ENCODE peak calls at places on chromosomes 6 and 20, in seven cellular contexts. One of them, this sample, is unnamed.

GRCh38 chr6:19342616-19343015 is 494.6 kb upstream of the ID4 start:
- DNase-seq in stimulated activated CD4-positive, alpha-beta T cell treated with anti-CD3 and anti-CD28 coated beads, Interleukin-1b, Interleukin-23, amount 100 ng/mL, for 48 hours: no peak
- DNase-seq in SHP77: no peak
- DNase-seq in HAP-1: no peak
- DNase-seq in adrenal gland: no peak
- DNase-seq in nucleus accumbens: no peak
- DNase-seq in naive B cell: no peak
- DNase-seq in this sample: no peak

GRCh38 chr6:134651519-134651918 is 298.4 kb downstream of the ALDH8A1 start:
- DNase-seq in stimulated activated CD4-positive, alpha-beta T cell treated with anti-CD3 and anti-CD28 coated beads, Interleukin-1b, Interleukin-23, amount 100 ng/mL, for 48 hours: no peak
- DNase-seq in SHP77: no peak
- DNase-seq in HAP-1: no peak
- DNase-seq in adrenal gland: no peak
- DNase-seq in nucleus accumbens: no peak
- DNase-seq in naive B cell: no peak
- DNase-seq in this sample: no peak

GRCh38 chr6:156880913-156881312 is 103.7 kb downstream of the ARID1B start:
- DNase-seq in stimulated activated CD4-positive, alpha-beta T cell treated with anti-CD3 and anti-CD28 coated beads, Interleukin-1b, Interleukin-23, amount 100 ng/mL, for 48 hours: no peak
- DNase-seq in SHP77: no peak
- DNase-seq in HAP-1: no peak
- DNase-seq in adrenal gland: no peak
- DNase-seq in nucleus accumbens: no peak
- DNase-seq in naive B cell: no peak
- DNase-seq in this sample: no peak

GRCh38 chr6:17867880-17868279 is 119.6 kb downstream of the KIF13A start:
- DNase-seq in stimulated activated CD4-positive, alpha-beta T cell treated with anti-CD3 and anti-CD28 coated beads, Interleukin-1b, Interleukin-23, amount 100 ng/mL, for 48 hours: no peak
- DNase-seq in SHP77: no peak
- DNase-seq in HAP-1: no peak
- DNase-seq in adrenal gland: peak; percentile 39
- DNase-seq in nucleus accumbens: no peak
- DNase-seq in naive B cell: no peak
- DNase-seq in this sample: no peak

GRCh38 chr6:168319279-168320051 is at the start of gene DACT2:
- DNase-seq in stimulated activated CD4-positive, alpha-beta T cell treated with anti-CD3 and anti-CD28 coated beads, Interleukin-1b, Interleukin-23, amount 100 ng/mL, for 48 hours: no peak
- DNase-seq in SHP77: no peak
- DNase-seq in HAP-1: no peak
- DNase-seq in adrenal gland: no peak
- DNase-seq in nucleus accumbens: no peak
- DNase-seq in naive B cell: no peak
- DNase-seq in this sample: no peak

GRCh38 chr6:49676671-49677281 is 36.6 kb downstream of the CRISP2 start:
- DNase-seq in stimulated activated CD4-positive, alpha-beta T cell treated with anti-CD3 and anti-CD28 coated beads, Interleukin-1b, Interleukin-23, amount 100 ng/mL, for 48 hours: no peak
- DNase-seq in SHP77: no peak
- DNase-seq in HAP-1: no peak
- DNase-seq in adrenal gland: no peak
- DNase-seq in nucleus accumbens: no peak
- DNase-seq in naive B cell: no peak
- DNase-seq in this sample: no peak

GRCh38 chr6:114000066-114000465 is 29.1 kb upstream of the HDAC2 start:
- DNase-seq in stimulated activated CD4-positive, alpha-beta T cell treated with anti-CD3 and anti-CD28 coated beads, Interleukin-1b, Interleukin-23, amount 100 ng/mL, for 48 hours: no peak
- DNase-seq in SHP77: no peak
- DNase-seq in HAP-1: no peak
- DNase-seq in adrenal gland: no peak
- DNase-seq in nucleus accumbens: no peak
- DNase-seq in naive B cell: no peak
- DNase-seq in this sample: no peak

GRCh38 chr20:38199506-38200390 is 34.7 kb upstream of the TGM2 start:
- DNase-seq in stimulated activated CD4-positive, alpha-beta T cell treated with anti-CD3 and anti-CD28 coated beads, Interleukin-1b, Interleukin-23, amount 100 ng/mL, for 48 hours: no peak
- DNase-seq in SHP77: no peak
- DNase-seq in HAP-1: no peak
- DNase-seq in adrenal gland: no peak
- DNase-seq in nucleus accumbens: no peak
- DNase-seq in naive B cell: no peak
- DNase-seq in this sample: no peak

GRCh38 chr6:111662192-111662793 is 56.6 kb upstream of the TRAF3IP2 start:
- DNase-seq in stimulated activated CD4-positive, alpha-beta T cell treated with anti-CD3 and anti-CD28 coated beads, Interleukin-1b, Interleukin-23, amount 100 ng/mL, for 48 hours: no peak
- DNase-seq in SHP77: no peak
- DNase-seq in HAP-1: no peak
- DNase-seq in adrenal gland: no peak
- DNase-seq in nucleus accumbens: no peak
- DNase-seq in naive B cell: no peak
- DNase-seq in this sample: no peak

GRCh38 chr6:157453978-157454377 is 73.0 kb downstream of the ZDHHC14 start:
- DNase-seq in stimulated activated CD4-positive, alpha-beta T cell treated with anti-CD3 and anti-CD28 coated beads, Interleukin-1b, Interleukin-23, amount 100 ng/mL, for 48 hours: no peak
- DNase-seq in SHP77: no peak
- DNase-seq in HAP-1: no peak
- DNase-seq in adrenal gland: no peak
- DNase-seq in nucleus accumbens: no peak
- DNase-seq in naive B cell: no peak
- DNase-seq in this sample: no peak

GRCh38 chr6:125513978-125514377 is 212.2 kb upstream of the HDDC2 start:
- DNase-seq in stimulated activated CD4-positive, alpha-beta T cell treated with anti-CD3 and anti-CD28 coated beads, Interleukin-1b, Interleukin-23, amount 100 ng/mL, for 48 hours: no peak
- DNase-seq in SHP77: no peak
- DNase-seq in HAP-1: no peak
- DNase-seq in adrenal gland: no peak
- DNase-seq in nucleus accumbens: no peak
- DNase-seq in naive B cell: no peak
- DNase-seq in this sample: no peak

GRCh38 chr6:115882771-115883170 is 177.9 kb downstream of the FRK start:
- DNase-seq in stimulated activated CD4-positive, alpha-beta T cell treated with anti-CD3 and anti-CD28 coated beads, Interleukin-1b, Interleukin-23, amount 100 ng/mL, for 48 hours: no peak
- DNase-seq in SHP77: no peak
- DNase-seq in HAP-1: no peak
- DNase-seq in adrenal gland: no peak
- DNase-seq in nucleus accumbens: no peak
- DNase-seq in naive B cell: no peak
- DNase-seq in this sample: no peak

GRCh38 chr6:6676910-6677441 is 88.5 kb downstream of the LY86 start:
- DNase-seq in stimulated activated CD4-positive, alpha-beta T cell treated with anti-CD3 and anti-CD28 coated beads, Interleukin-1b, Interleukin-23, amount 100 ng/mL, for 48 hours: peak; percentile 78
- DNase-seq in SHP77: peak; percentile 83
- DNase-seq in HAP-1: peak; percentile 51
- DNase-seq in adrenal gland: peak; percentile 90
- DNase-seq in nucleus accumbens: peak; percentile 38
- DNase-seq in naive B cell: peak; percentile 63
- DNase-seq in this sample: no peak

GRCh38 chr6:138987299-138987642 is 782 bp downstream of the REPS1 start:
- DNase-seq in stimulated activated CD4-positive, alpha-beta T cell treated with anti-CD3 and anti-CD28 coated beads, Interleukin-1b, Interleukin-23, amount 100 ng/mL, for 48 hours: no peak
- DNase-seq in SHP77: peak; percentile 2
- DNase-seq in HAP-1: no peak
- DNase-seq in adrenal gland: no peak
- DNase-seq in nucleus accumbens: no peak
- DNase-seq in naive B cell: no peak
- DNase-seq in this sample: no peak

GRCh38 chr20:58986286-58986967 is 5.4 kb downstream of the NELFCD start:
- DNase-seq in stimulated activated CD4-positive, alpha-beta T cell treated with anti-CD3 and anti-CD28 coated beads, Interleukin-1b, Interleukin-23, amount 100 ng/mL, for 48 hours: no peak
- DNase-seq in SHP77: no peak
- DNase-seq in HAP-1: no peak
- DNase-seq in adrenal gland: peak; percentile 9
- DNase-seq in nucleus accumbens: no peak
- DNase-seq in naive B cell: no peak
- DNase-seq in this sample: no peak

GRCh38 chr20:11935212-11935611 is 17.5 kb downstream of the BTBD3 start:
- DNase-seq in stimulated activated CD4-positive, alpha-beta T cell treated with anti-CD3 and anti-CD28 coated beads, Interleukin-1b, Interleukin-23, amount 100 ng/mL, for 48 hours: no peak
- DNase-seq in SHP77: no peak
- DNase-seq in HAP-1: no peak
- DNase-seq in adrenal gland: no peak
- DNase-seq in nucleus accumbens: no peak
- DNase-seq in naive B cell: no peak
- DNase-seq in this sample: no peak

GRCh38 chr6:36519352-36519751 is 27.9 kb downstream of the STK38 start:
- DNase-seq in stimulated activated CD4-positive, alpha-beta T cell treated with anti-CD3 and anti-CD28 coated beads, Interleukin-1b, Interleukin-23, amount 100 ng/mL, for 48 hours: no peak
- DNase-seq in SHP77: no peak
- DNase-seq in HAP-1: no peak
- DNase-seq in adrenal gland: no peak
- DNase-seq in nucleus accumbens: no peak
- DNase-seq in naive B cell: no peak
- DNase-seq in this sample: peak; percentile 76

GRCh38 chr6:107310362-107310761 is 149.0 kb downstream of the PDSS2 start:
- DNase-seq in stimulated activated CD4-positive, alpha-beta T cell treated with anti-CD3 and anti-CD28 coated beads, Interleukin-1b, Interleukin-23, amount 100 ng/mL, for 48 hours: no peak
- DNase-seq in SHP77: no peak
- DNase-seq in HAP-1: no peak
- DNase-seq in adrenal gland: no peak
- DNase-seq in nucleus accumbens: no peak
- DNase-seq in naive B cell: no peak
- DNase-seq in this sample: no peak

GRCh38 chr20:33947709-33948295 is 45.9 kb upstream of the RALY start:
- DNase-seq in stimulated activated CD4-positive, alpha-beta T cell treated with anti-CD3 and anti-CD28 coated beads, Interleukin-1b, Interleukin-23, amount 100 ng/mL, for 48 hours: peak; percentile 58
- DNase-seq in SHP77: peak; percentile 70
- DNase-seq in HAP-1: peak; percentile 58
- DNase-seq in adrenal gland: peak; percentile 33
- DNase-seq in nucleus accumbens: no peak
- DNase-seq in naive B cell: peak; percentile 4
- DNase-seq in this sample: no peak

GRCh38 chr6:34386316-34387137 is 5.9 kb downstream of the NUDT3 start:
- DNase-seq in stimulated activated CD4-positive, alpha-beta T cell treated with anti-CD3 and anti-CD28 coated beads, Interleukin-1b, Interleukin-23, amount 100 ng/mL, for 48 hours: no peak
- DNase-seq in SHP77: no peak
- DNase-seq in HAP-1: peak; percentile 18
- DNase-seq in adrenal gland: no peak
- DNase-seq in nucleus accumbens: no peak
- DNase-seq in naive B cell: no peak
- DNase-seq in this sample: no peak

GRCh38 chr6:141426400-141426980 is 706.2 kb upstream of the GJE1 start:
- DNase-seq in stimulated activated CD4-positive, alpha-beta T cell treated with anti-CD3 and anti-CD28 coated beads, Interleukin-1b, Interleukin-23, amount 100 ng/mL, for 48 hours: no peak
- DNase-seq in SHP77: no peak
- DNase-seq in HAP-1: no peak
- DNase-seq in adrenal gland: no peak
- DNase-seq in nucleus accumbens: no peak
- DNase-seq in naive B cell: no peak
- DNase-seq in this sample: no peak

GRCh38 chr20:8435251-8436035 is 303.4 kb downstream of the PLCB1 start:
- DNase-seq in stimulated activated CD4-positive, alpha-beta T cell treated with anti-CD3 and anti-CD28 coated beads, Interleukin-1b, Interleukin-23, amount 100 ng/mL, for 48 hours: no peak
- DNase-seq in SHP77: no peak
- DNase-seq in HAP-1: no peak
- DNase-seq in adrenal gland: no peak
- DNase-seq in nucleus accumbens: no peak
- DNase-seq in naive B cell: no peak
- DNase-seq in this sample: no peak

GRCh38 chr6:36713846-36714245 is 16.2 kb downstream of the RAB44 start:
- DNase-seq in stimulated activated CD4-positive, alpha-beta T cell treated with anti-CD3 and anti-CD28 coated beads, Interleukin-1b, Interleukin-23, amount 100 ng/mL, for 48 hours: no peak
- DNase-seq in SHP77: no peak
- DNase-seq in HAP-1: no peak
- DNase-seq in adrenal gland: no peak
- DNase-seq in nucleus accumbens: no peak
- DNase-seq in naive B cell: no peak
- DNase-seq in this sample: no peak

GRCh38 chr20:2101057-2101934 is at the start of gene STK35:
- DNase-seq in stimulated activated CD4-positive, alpha-beta T cell treated with anti-CD3 and anti-CD28 coated beads, Interleukin-1b, Interleukin-23, amount 100 ng/mL, for 48 hours: peak; percentile 80
- DNase-seq in SHP77: peak; percentile 71
- DNase-seq in HAP-1: peak; percentile 50
- DNase-seq in adrenal gland: no peak
- DNase-seq in nucleus accumbens: peak; percentile 91
- DNase-seq in naive B cell: no peak
- DNase-seq in this sample: peak; percentile 85

GRCh38 chr6:7909323-7910276 is 988 bp downstream of the TXNDC5 start:
- DNase-seq in stimulated activated CD4-positive, alpha-beta T cell treated with anti-CD3 and anti-CD28 coated beads, Interleukin-1b, Interleukin-23, amount 100 ng/mL, for 48 hours: peak; percentile 36
- DNase-seq in SHP77: peak; percentile 9
- DNase-seq in HAP-1: peak; percentile 38
- DNase-seq in adrenal gland: peak; percentile 49
- DNase-seq in nucleus accumbens: peak; percentile 34
- DNase-seq in naive B cell: no peak
- DNase-seq in this sample: peak; percentile 19

GRCh38 chr20:58389324-58389967 is 417 bp downstream of the VAPB start:
- DNase-seq in stimulated activated CD4-positive, alpha-beta T cell treated with anti-CD3 and anti-CD28 coated beads, Interleukin-1b, Interleukin-23, amount 100 ng/mL, for 48 hours: peak; percentile 39
- DNase-seq in SHP77: no peak
- DNase-seq in HAP-1: no peak
- DNase-seq in adrenal gland: peak; percentile 52
- DNase-seq in nucleus accumbens: no peak
- DNase-seq in naive B cell: no peak
- DNase-seq in this sample: no peak

This sample was measured in NCI-H510A.